ENCODE peak calls at places on chromosome 7, in nine cellular contexts. One of them, this sample, is unnamed.

GRCh38 chr7:155392726-155393570 is 65.0 kb upstream of the EN2 start:
- DNase-seq in T-helper 2 cell: no peak
- DNase-seq in Ammon's horn: no peak
- DNase-seq in activated CD4-positive, alpha-beta T cell treated with anti-CD3 and anti-CD28 coated beads, Interleukin-2, amount 50 U/mL, for 1 hour: no peak
- DNase-seq in fibroblast of pulmonary artery: no peak
- DNase-seq in astrocyte of the hippocampus: no peak
- DNase-seq in iPS-NIHi11: no peak
- DNase-seq in nephron progenitor cell: no peak
- DNase-seq in RPMI8226: no peak
- DNase-seq in this sample: no peak

GRCh38 chr7:31125171-31125570 is 73.1 kb downstream of the ADCYAP1R1 start:
- DNase-seq in nephron progenitor cell: no peak
- DNase-seq in Ammon's horn: no peak
- DNase-seq in iPS-NIHi11: no peak
- DNase-seq in activated CD4-positive, alpha-beta T cell treated with anti-CD3 and anti-CD28 coated beads, Interleukin-2, amount 50 U/mL, for 1 hour: no peak
- DNase-seq in fibroblast of pulmonary artery: no peak
- DNase-seq in T-helper 2 cell: no peak
- DNase-seq in RPMI8226: peak; percentile 18
- DNase-seq in astrocyte of the hippocampus: no peak
- DNase-seq in this sample: peak; percentile 57

GRCh38 chr7:47153571-47153970 is 428.3 kb downstream of the TNS3 start:
- DNase-seq in RPMI8226: no peak
- DNase-seq in nephron progenitor cell: peak; percentile 11
- DNase-seq in activated CD4-positive, alpha-beta T cell treated with anti-CD3 and anti-CD28 coated beads, Interleukin-2, amount 50 U/mL, for 1 hour: no peak
- DNase-seq in astrocyte of the hippocampus: peak; percentile 29
- DNase-seq in fibroblast of pulmonary artery: no peak
- DNase-seq in Ammon's horn: no peak
- DNase-seq in T-helper 2 cell: no peak
- DNase-seq in iPS-NIHi11: peak; percentile 78
- DNase-seq in this sample: no peak

GRCh38 chr7:141889323-141889722 is 26.9 kb upstream of the OR9A4 start:
- DNase-seq in astrocyte of the hippocampus: no peak
- DNase-seq in Ammon's horn: no peak
- DNase-seq in T-helper 2 cell: no peak
- DNase-seq in nephron progenitor cell: no peak
- DNase-seq in iPS-NIHi11: no peak
- DNase-seq in activated CD4-positive, alpha-beta T cell treated with anti-CD3 and anti-CD28 coated beads, Interleukin-2, amount 50 U/mL, for 1 hour: no peak
- DNase-seq in RPMI8226: no peak
- DNase-seq in fibroblast of pulmonary artery: no peak
- DNase-seq in this sample: no peak

GRCh38 chr7:151890355-151891004 is 13.6 kb upstream of the PRKAG2 start:
- DNase-seq in fibroblast of pulmonary artery: no peak
- DNase-seq in nephron progenitor cell: no peak
- DNase-seq in activated CD4-positive, alpha-beta T cell treated with anti-CD3 and anti-CD28 coated beads, Interleukin-2, amount 50 U/mL, for 1 hour: no peak
- DNase-seq in T-helper 2 cell: no peak
- DNase-seq in astrocyte of the hippocampus: no peak
- DNase-seq in Ammon's horn: no peak
- DNase-seq in iPS-NIHi11: no peak
- DNase-seq in RPMI8226: no peak
- DNase-seq in this sample: no peak

GRCh38 chr7:55235115-55235514 is 130.0 kb upstream of the LANCL2 start:
- DNase-seq in RPMI8226: peak; percentile 67
- DNase-seq in iPS-NIHi11: peak; percentile 36
- DNase-seq in astrocyte of the hippocampus: no peak
- DNase-seq in nephron progenitor cell: no peak
- DNase-seq in T-helper 2 cell: no peak
- DNase-seq in activated CD4-positive, alpha-beta T cell treated with anti-CD3 and anti-CD28 coated beads, Interleukin-2, amount 50 U/mL, for 1 hour: no peak
- DNase-seq in fibroblast of pulmonary artery: no peak
- DNase-seq in Ammon's horn: no peak
- DNase-seq in this sample: no peak

GRCh38 chr7:24979470-24979862 is 512 bp downstream of the OSBPL3 start:
- DNase-seq in RPMI8226: peak; percentile 90
- DNase-seq in fibroblast of pulmonary artery: peak; percentile 63
- DNase-seq in iPS-NIHi11: peak; percentile 66
- DNase-seq in nephron progenitor cell: peak; percentile 69
- DNase-seq in Ammon's horn: peak; percentile 52
- DNase-seq in astrocyte of the hippocampus: peak; percentile 89
- DNase-seq in T-helper 2 cell: peak; percentile 68
- DNase-seq in activated CD4-positive, alpha-beta T cell treated with anti-CD3 and anti-CD28 coated beads, Interleukin-2, amount 50 U/mL, for 1 hour: peak; percentile 78
- DNase-seq in this sample: peak; percentile 81

GRCh38 chr7:100220833-100221718 is 1.3 kb downstream of the PVRIG start:
- DNase-seq in nephron progenitor cell: no peak
- DNase-seq in fibroblast of pulmonary artery: no peak
- DNase-seq in RPMI8226: peak; percentile 89
- DNase-seq in Ammon's horn: no peak
- DNase-seq in activated CD4-positive, alpha-beta T cell treated with anti-CD3 and anti-CD28 coated beads, Interleukin-2, amount 50 U/mL, for 1 hour: peak; percentile 77
- DNase-seq in iPS-NIHi11: no peak
- DNase-seq in astrocyte of the hippocampus: no peak
- DNase-seq in T-helper 2 cell: peak; percentile 77
- DNase-seq in this sample: no peak

GRCh38 chr7:78607099-78607498 is 808.5 kb downstream of the PHTF2 start:
- DNase-seq in activated CD4-positive, alpha-beta T cell treated with anti-CD3 and anti-CD28 coated beads, Interleukin-2, amount 50 U/mL, for 1 hour: no peak
- DNase-seq in RPMI8226: peak; percentile 11
- DNase-seq in nephron progenitor cell: peak; percentile 1
- DNase-seq in fibroblast of pulmonary artery: no peak
- DNase-seq in astrocyte of the hippocampus: no peak
- DNase-seq in Ammon's horn: peak; percentile 28
- DNase-seq in iPS-NIHi11: peak; percentile 48
- DNase-seq in T-helper 2 cell: no peak
- DNase-seq in this sample: no peak

GRCh38 chr7:142859829-142860228 is 5.0 kb downstream of the EPHB6 start:
- DNase-seq in iPS-NIHi11: no peak
- DNase-seq in activated CD4-positive, alpha-beta T cell treated with anti-CD3 and anti-CD28 coated beads, Interleukin-2, amount 50 U/mL, for 1 hour: no peak
- DNase-seq in fibroblast of pulmonary artery: peak; percentile 66
- DNase-seq in astrocyte of the hippocampus: peak; percentile 9
- DNase-seq in Ammon's horn: no peak
- DNase-seq in nephron progenitor cell: no peak
- DNase-seq in RPMI8226: no peak
- DNase-seq in T-helper 2 cell: no peak
- DNase-seq in this sample: no peak

GRCh38 chr7:56048245-56048644 is 3.0 kb downstream of the PSPH start:
- DNase-seq in nephron progenitor cell: no peak
- DNase-seq in RPMI8226: no peak
- DNase-seq in astrocyte of the hippocampus: no peak
- DNase-seq in T-helper 2 cell: no peak
- DNase-seq in iPS-NIHi11: no peak
- DNase-seq in Ammon's horn: no peak
- DNase-seq in activated CD4-positive, alpha-beta T cell treated with anti-CD3 and anti-CD28 coated beads, Interleukin-2, amount 50 U/mL, for 1 hour: no peak
- DNase-seq in fibroblast of pulmonary artery: no peak
- DNase-seq in this sample: no peak

GRCh38 chr7:3430588-3430987 is 129.5 kb downstream of the SDK1 start:
- DNase-seq in RPMI8226: no peak
- DNase-seq in astrocyte of the hippocampus: peak; percentile 18
- DNase-seq in fibroblast of pulmonary artery: no peak
- DNase-seq in nephron progenitor cell: no peak
- DNase-seq in iPS-NIHi11: peak; percentile 42
- DNase-seq in Ammon's horn: no peak
- DNase-seq in T-helper 2 cell: no peak
- DNase-seq in activated CD4-positive, alpha-beta T cell treated with anti-CD3 and anti-CD28 coated beads, Interleukin-2, amount 50 U/mL, for 1 hour: no peak
- DNase-seq in this sample: no peak

GRCh38 chr7:7772385-7772784 is 54.0 kb upstream of the RPA3 start:
- DNase-seq in activated CD4-positive, alpha-beta T cell treated with anti-CD3 and anti-CD28 coated beads, Interleukin-2, amount 50 U/mL, for 1 hour: no peak
- DNase-seq in RPMI8226: no peak
- DNase-seq in Ammon's horn: no peak
- DNase-seq in iPS-NIHi11: no peak
- DNase-seq in fibroblast of pulmonary artery: no peak
- DNase-seq in astrocyte of the hippocampus: peak; percentile 39
- DNase-seq in T-helper 2 cell: no peak
- DNase-seq in nephron progenitor cell: no peak
- DNase-seq in this sample: no peak

GRCh38 chr7:2218444-2218785 is 14.3 kb downstream of the MAD1L1 start:
- DNase-seq in activated CD4-positive, alpha-beta T cell treated with anti-CD3 and anti-CD28 coated beads, Interleukin-2, amount 50 U/mL, for 1 hour: no peak
- DNase-seq in iPS-NIHi11: no peak
- DNase-seq in fibroblast of pulmonary artery: no peak
- DNase-seq in RPMI8226: no peak
- DNase-seq in astrocyte of the hippocampus: no peak
- DNase-seq in T-helper 2 cell: no peak
- DNase-seq in Ammon's horn: no peak
- DNase-seq in nephron progenitor cell: no peak
- DNase-seq in this sample: no peak

GRCh38 chr7:41163991-41164390 is 538.9 kb downstream of the INHBA start:
- DNase-seq in RPMI8226: no peak
- DNase-seq in Ammon's horn: no peak
- DNase-seq in astrocyte of the hippocampus: no peak
- DNase-seq in nephron progenitor cell: no peak
- DNase-seq in T-helper 2 cell: no peak
- DNase-seq in iPS-NIHi11: no peak
- DNase-seq in activated CD4-positive, alpha-beta T cell treated with anti-CD3 and anti-CD28 coated beads, Interleukin-2, amount 50 U/mL, for 1 hour: no peak
- DNase-seq in fibroblast of pulmonary artery: no peak
- DNase-seq in this sample: no peak

GRCh38 chr7:66837007-66837406 is 84.0 kb upstream of the TMEM248 start:
- DNase-seq in activated CD4-positive, alpha-beta T cell treated with anti-CD3 and anti-CD28 coated beads, Interleukin-2, amount 50 U/mL, for 1 hour: no peak
- DNase-seq in astrocyte of the hippocampus: peak; percentile 46
- DNase-seq in iPS-NIHi11: peak; percentile 62
- DNase-seq in fibroblast of pulmonary artery: peak; percentile 49
- DNase-seq in nephron progenitor cell: peak; percentile 34
- DNase-seq in RPMI8226: peak; percentile 72
- DNase-seq in Ammon's horn: no peak
- DNase-seq in T-helper 2 cell: no peak
- DNase-seq in this sample: no peak

GRCh38 chr7:34497153-34497777 is 160.8 kb upstream of the NPSR1 start:
- DNase-seq in Ammon's horn: no peak
- DNase-seq in activated CD4-positive, alpha-beta T cell treated with anti-CD3 and anti-CD28 coated beads, Interleukin-2, amount 50 U/mL, for 1 hour: no peak
- DNase-seq in T-helper 2 cell: no peak
- DNase-seq in fibroblast of pulmonary artery: no peak
- DNase-seq in RPMI8226: peak; percentile 7
- DNase-seq in iPS-NIHi11: peak; percentile 42
- DNase-seq in nephron progenitor cell: peak; percentile 15
- DNase-seq in astrocyte of the hippocampus: no peak
- DNase-seq in this sample: no peak

GRCh38 chr7:121398246-121398645 is 2.1 kb upstream of the FAM3C start:
- DNase-seq in nephron progenitor cell: no peak
- DNase-seq in Ammon's horn: peak; percentile 48
- DNase-seq in iPS-NIHi11: no peak
- DNase-seq in T-helper 2 cell: no peak
- DNase-seq in astrocyte of the hippocampus: no peak
- DNase-seq in activated CD4-positive, alpha-beta T cell treated with anti-CD3 and anti-CD28 coated beads, Interleukin-2, amount 50 U/mL, for 1 hour: no peak
- DNase-seq in RPMI8226: no peak
- DNase-seq in fibroblast of pulmonary artery: no peak
- DNase-seq in this sample: no peak

GRCh38 chr7:73770002-73770859 is at the start of gene CLDN3:
- DNase-seq in RPMI8226: peak; percentile 98
- DNase-seq in iPS-NIHi11: peak; percentile 90
- DNase-seq in nephron progenitor cell: peak; percentile 76
- DNase-seq in astrocyte of the hippocampus: peak; percentile 61
- DNase-seq in Ammon's horn: no peak
- DNase-seq in T-helper 2 cell: peak; percentile 16
- DNase-seq in fibroblast of pulmonary artery: no peak
- DNase-seq in activated CD4-positive, alpha-beta T cell treated with anti-CD3 and anti-CD28 coated beads, Interleukin-2, amount 50 U/mL, for 1 hour: peak; percentile 16
- DNase-seq in this sample: no peak